ENCODE peak calls at places on chromosomes 3 and 15, in seven cellular contexts. One of them, this sample, is unnamed.

GRCh38 chr3:135106445-135106844 is 311.4 kb downstream of the EPHB1 start:
- DNase-seq in NCI-H1048: no peak
- DNase-seq in GM23338: peak; percentile 82
- DNase-seq in GM12865: peak; percentile 17
- DNase-seq in progenitor cell of endocrine pancreas: peak; percentile 59
- DNase-seq in choroid plexus epithelial cell: no peak
- DNase-seq in stimulated activated naive CD8-positive, alpha-beta T cell treated with anti-CD3 and anti-CD28 coated beads, Interleukin-15, amount 100 ng/mL, for 72 hours: no peak
- DNase-seq in this sample: no peak

GRCh38 chr15:52427804-52428203 is 100.9 kb downstream of the MYO5A start:
- DNase-seq in NCI-H1048: no peak
- DNase-seq in GM23338: no peak
- DNase-seq in GM12865: peak; percentile 11
- DNase-seq in progenitor cell of endocrine pancreas: no peak
- DNase-seq in choroid plexus epithelial cell: peak; percentile 81
- DNase-seq in stimulated activated naive CD8-positive, alpha-beta T cell treated with anti-CD3 and anti-CD28 coated beads, Interleukin-15, amount 100 ng/mL, for 72 hours: no peak
- DNase-seq in this sample: no peak

GRCh38 chr3:131526801-131527347 is 24.1 kb upstream of the MRPL3 start:
- DNase-seq in NCI-H1048: no peak
- DNase-seq in GM23338: peak; percentile 91
- DNase-seq in GM12865: peak; percentile 46
- DNase-seq in progenitor cell of endocrine pancreas: peak; percentile 61
- DNase-seq in choroid plexus epithelial cell: peak; percentile 65
- DNase-seq in stimulated activated naive CD8-positive, alpha-beta T cell treated with anti-CD3 and anti-CD28 coated beads, Interleukin-15, amount 100 ng/mL, for 72 hours: no peak
- DNase-seq in this sample: no peak

GRCh38 chr3:71063768-71064287 is 519.7 kb downstream of the FOXP1 start:
- DNase-seq in NCI-H1048: no peak
- DNase-seq in GM23338: peak; percentile 45
- DNase-seq in GM12865: no peak
- DNase-seq in progenitor cell of endocrine pancreas: no peak
- DNase-seq in choroid plexus epithelial cell: peak; percentile 58
- DNase-seq in stimulated activated naive CD8-positive, alpha-beta T cell treated with anti-CD3 and anti-CD28 coated beads, Interleukin-15, amount 100 ng/mL, for 72 hours: peak; percentile 65
- DNase-seq in this sample: no peak

GRCh38 chr3:189276481-189277190 is 104.9 kb downstream of the TPRG1 start:
- DNase-seq in NCI-H1048: no peak
- DNase-seq in GM23338: no peak
- DNase-seq in GM12865: peak; percentile 32
- DNase-seq in progenitor cell of endocrine pancreas: no peak
- DNase-seq in choroid plexus epithelial cell: peak; percentile 80
- DNase-seq in stimulated activated naive CD8-positive, alpha-beta T cell treated with anti-CD3 and anti-CD28 coated beads, Interleukin-15, amount 100 ng/mL, for 72 hours: no peak
- DNase-seq in this sample: peak; percentile 40

GRCh38 chr3:129107793-129108192 is 13.8 kb downstream of the RAB43 start:
- DNase-seq in NCI-H1048: no peak
- DNase-seq in GM23338: no peak
- DNase-seq in GM12865: no peak
- DNase-seq in progenitor cell of endocrine pancreas: no peak
- DNase-seq in choroid plexus epithelial cell: no peak
- DNase-seq in stimulated activated naive CD8-positive, alpha-beta T cell treated with anti-CD3 and anti-CD28 coated beads, Interleukin-15, amount 100 ng/mL, for 72 hours: no peak
- DNase-seq in this sample: no peak

GRCh38 chr15:70560617-70561328 is 202.6 kb downstream of the UACA start:
- DNase-seq in NCI-H1048: no peak
- DNase-seq in GM23338: peak; percentile 30
- DNase-seq in GM12865: no peak
- DNase-seq in progenitor cell of endocrine pancreas: no peak
- DNase-seq in choroid plexus epithelial cell: no peak
- DNase-seq in stimulated activated naive CD8-positive, alpha-beta T cell treated with anti-CD3 and anti-CD28 coated beads, Interleukin-15, amount 100 ng/mL, for 72 hours: no peak
- DNase-seq in this sample: no peak

GRCh38 chr15:90047956-90048575 is 46.9 kb downstream of the ZNF710 start:
- DNase-seq in NCI-H1048: no peak
- DNase-seq in GM23338: no peak
- DNase-seq in GM12865: no peak
- DNase-seq in progenitor cell of endocrine pancreas: no peak
- DNase-seq in choroid plexus epithelial cell: no peak
- DNase-seq in stimulated activated naive CD8-positive, alpha-beta T cell treated with anti-CD3 and anti-CD28 coated beads, Interleukin-15, amount 100 ng/mL, for 72 hours: no peak
- DNase-seq in this sample: no peak

GRCh38 chr15:64452988-64453688 is 7.2 kb upstream of the ZNF609 start:
- DNase-seq in NCI-H1048: no peak
- DNase-seq in GM23338: no peak
- DNase-seq in GM12865: no peak
- DNase-seq in progenitor cell of endocrine pancreas: no peak
- DNase-seq in choroid plexus epithelial cell: no peak
- DNase-seq in stimulated activated naive CD8-positive, alpha-beta T cell treated with anti-CD3 and anti-CD28 coated beads, Interleukin-15, amount 100 ng/mL, for 72 hours: no peak
- DNase-seq in this sample: no peak

GRCh38 chr15:48845123-48845522 is 32.8 kb upstream of the EID1 start:
- DNase-seq in NCI-H1048: no peak
- DNase-seq in GM23338: no peak
- DNase-seq in GM12865: no peak
- DNase-seq in progenitor cell of endocrine pancreas: no peak
- DNase-seq in choroid plexus epithelial cell: no peak
- DNase-seq in stimulated activated naive CD8-positive, alpha-beta T cell treated with anti-CD3 and anti-CD28 coated beads, Interleukin-15, amount 100 ng/mL, for 72 hours: no peak
- DNase-seq in this sample: no peak

GRCh38 chr3:50287262-50287661 is 5.0 kb downstream of the IFRD2 start:
- DNase-seq in NCI-H1048: no peak
- DNase-seq in GM23338: no peak
- DNase-seq in GM12865: no peak
- DNase-seq in progenitor cell of endocrine pancreas: no peak
- DNase-seq in choroid plexus epithelial cell: no peak
- DNase-seq in stimulated activated naive CD8-positive, alpha-beta T cell treated with anti-CD3 and anti-CD28 coated beads, Interleukin-15, amount 100 ng/mL, for 72 hours: no peak
- DNase-seq in this sample: no peak

GRCh38 chr3:57226156-57226555 is 1.4 kb upstream of the APPL1 start:
- DNase-seq in NCI-H1048: no peak
- DNase-seq in GM23338: no peak
- DNase-seq in GM12865: no peak
- DNase-seq in progenitor cell of endocrine pancreas: no peak
- DNase-seq in choroid plexus epithelial cell: no peak
- DNase-seq in stimulated activated naive CD8-positive, alpha-beta T cell treated with anti-CD3 and anti-CD28 coated beads, Interleukin-15, amount 100 ng/mL, for 72 hours: no peak
- DNase-seq in this sample: no peak

GRCh38 chr3:13574798-13575451 is 26.0 kb downstream of the FBLN2 start:
- DNase-seq in NCI-H1048: no peak
- DNase-seq in GM23338: no peak
- DNase-seq in GM12865: no peak
- DNase-seq in progenitor cell of endocrine pancreas: no peak
- DNase-seq in choroid plexus epithelial cell: peak; percentile 48
- DNase-seq in stimulated activated naive CD8-positive, alpha-beta T cell treated with anti-CD3 and anti-CD28 coated beads, Interleukin-15, amount 100 ng/mL, for 72 hours: peak; percentile 29
- DNase-seq in this sample: no peak

GRCh38 chr3:195255571-195256501 is 15.1 kb downstream of the XXYLT1 start:
- DNase-seq in NCI-H1048: no peak
- DNase-seq in GM23338: no peak
- DNase-seq in GM12865: no peak
- DNase-seq in progenitor cell of endocrine pancreas: no peak
- DNase-seq in choroid plexus epithelial cell: peak; percentile 34
- DNase-seq in stimulated activated naive CD8-positive, alpha-beta T cell treated with anti-CD3 and anti-CD28 coated beads, Interleukin-15, amount 100 ng/mL, for 72 hours: no peak
- DNase-seq in this sample: peak; percentile 72

GRCh38 chr3:55165278-55165677 is 237.4 kb upstream of the LRTM1 start:
- DNase-seq in NCI-H1048: no peak
- DNase-seq in GM23338: no peak
- DNase-seq in GM12865: no peak
- DNase-seq in progenitor cell of endocrine pancreas: no peak
- DNase-seq in choroid plexus epithelial cell: peak; percentile 44
- DNase-seq in stimulated activated naive CD8-positive, alpha-beta T cell treated with anti-CD3 and anti-CD28 coated beads, Interleukin-15, amount 100 ng/mL, for 72 hours: no peak
- DNase-seq in this sample: peak; percentile 48